ENCODE peak calls at places on chromosomes 3 and 15, in ten cellular contexts. H, U, V, J, L, O, B, N, C and Z are unnamed samples.

GRCh38 chr3:196974661-196975060 is 6.0 kb upstream of the PIGZ start:
- DNase-seq in B (no peak), O (no peak), J (no peak), C (no peak), N (no peak), L (no peak), V (no peak), H (no peak), U (no peak), Z (no peak)

GRCh38 chr15:83282859-83283812 is 1.3 kb downstream of the BNC1 start:
- DNase-seq in V (no peak), H (no peak), N (no peak), B (peak), C (peak), L (peak), O (no peak), J (no peak), U (no peak), Z (no peak)

GRCh38 chr15:31405200-31405929 is 78.7 kb downstream of the KLF13 start:
- DNase-seq in C (no peak), O (no peak), H (no peak), N (no peak), V (no peak), L (no peak), U (no peak), B (no peak), J (no peak), Z (no peak)

GRCh38 chr3:14406336-14406735 is 3.9 kb downstream of the SLC6A6 start:
- DNase-seq in B (no peak), L (no peak), J (no peak), O (no peak), H (no peak), V (no peak), C (no peak), N (no peak), U (no peak), Z (no peak)

GRCh38 chr3:178439504-178439903 is 96.7 kb upstream of the KCNMB2 start:
- DNase-seq in C (no peak), B (peak), V (no peak), H (no peak), J (no peak), U (no peak), N (no peak), L (peak), O (no peak), Z (no peak)

GRCh38 chr3:188299068-188299467 is 145.1 kb downstream of the LPP start:
- DNase-seq in V (no peak), N (no peak), H (no peak), U (no peak), C (no peak), B (no peak), O (no peak), J (no peak), L (no peak), Z (peak)

GRCh38 chr15:37136666-37137065 is 36.3 kb upstream of the MEIS2 start:
- DNase-seq in V (no peak), L (no peak), O (no peak), H (no peak), U (no peak), B (no peak), J (no peak), C (no peak), N (no peak), Z (no peak)

GRCh38 chr3:141383555-141384129 is 15.3 kb downstream of the ZBTB38 start:
- DNase-seq in N (no peak), U (no peak), L (no peak), C (no peak), O (no peak), B (no peak), H (no peak), V (no peak), J (no peak), Z (no peak)

GRCh38 chr3:4856564-4856963 is 122.7 kb upstream of the BHLHE40 start:
- DNase-seq in V (no peak), H (no peak), B (no peak), C (no peak), J (no peak), O (no peak), U (no peak), N (no peak), L (no peak), Z (no peak)

GRCh38 chr3:32975891-32976290 is 24.4 kb downstream of the CCR4 start:
- DNase-seq in V (no peak), L (no peak), J (no peak), B (no peak), O (no peak), U (no peak), N (no peak), C (no peak), H (no peak), Z (no peak)

GRCh38 chr15:30928076-30928475 is 24.4 kb downstream of the FAN1 start:
- DNase-seq in C (no peak), U (no peak), B (no peak), H (no peak), N (no peak), O (no peak), L (no peak), J (no peak), V (no peak), Z (no peak)

GRCh38 chr3:42213417-42213816 is 52.6 kb downstream of the CCK start:
- DNase-seq in V (no peak), B (no peak), U (no peak), O (no peak), N (no peak), J (no peak), H (no peak), L (no peak), C (no peak), Z (no peak)

GRCh38 chr3:171122212-171122611 is 95.7 kb upstream of the SLC2A2 start:
- DNase-seq in V (no peak), L (peak), O (no peak), J (no peak), C (peak), N (no peak), B (no peak), U (no peak), H (no peak), Z (no peak)

GRCh38 chr3:157347577-157348303 is 88.9 kb upstream of the PTX3 start:
- DNase-seq in C (no peak), O (no peak), V (no peak), H (no peak), L (peak), J (no peak), N (no peak), U (no peak), B (no peak), Z (no peak)

GRCh38 chr3:128559486-128560225 is 66.7 kb upstream of the GATA2 start:
- DNase-seq in C (no peak), N (no peak), B (no peak), J (no peak), L (no peak), H (no peak), U (no peak), O (no peak), V (no peak), Z (no peak)

GRCh38 chr3:110895054-110895453 is 176.6 kb upstream of the NECTIN3 start:
- DNase-seq in U (no peak), H (no peak), C (no peak), V (no peak), J (no peak), N (no peak), O (no peak), B (no peak), L (no peak), Z (no peak)

GRCh38 chr15:84598993-84599392 is 1.8 kb upstream of the ZSCAN2 start:
- DNase-seq in H (no peak), U (peak), V (no peak), L (peak), J (no peak), C (peak), N (no peak), B (peak), O (no peak), Z (peak)

GRCh38 chr3:100902572-100902971 is 90.6 kb downstream of the ABI3BP start:
- DNase-seq in C (no peak), U (no peak), O (no peak), J (no peak), N (no peak), B (peak), L (no peak), V (no peak), H (no peak), Z (no peak)

GRCh38 chr3:108528459-108529231 is 18.2 kb upstream of the MYH15 start:
- DNase-seq in O (no peak), C (no peak), V (no peak), H (no peak), L (no peak), J (no peak), B (no peak), U (no peak), N (no peak), Z (no peak)

GRCh38 chr15:101492752-101493692 is 3.5 kb upstream of the PCSK6 start:
- DNase-seq in H (no peak), V (no peak), B (no peak), J (no peak), C (no peak), O (no peak), L (no peak), U (no peak), N (peak), Z (no peak)

GRCh38 chr3:43181202-43181910 is 75.5 kb upstream of the POMGNT2 start:
- DNase-seq in J (peak), H (no peak), N (no peak), O (peak), U (no peak), V (no peak), B (no peak), L (no peak), C (no peak), Z (peak)

GRCh38 chr3:52357151-52358080 is 41.3 kb downstream of the DNAH1 start:
- DNase-seq in N (no peak), O (no peak), U (no peak), C (no peak), J (no peak), B (no peak), H (peak), V (no peak), L (no peak), Z (no peak)

GRCh38 chr3:177563381-177563780 is 366.1 kb upstream of the TBL1XR1 start:
- DNase-seq in L (no peak), N (no peak), C (no peak), V (no peak), J (no peak), U (no peak), O (no peak), H (no peak), B (no peak), Z (no peak)

GRCh38 chr3:126015075-126015474 is 46.1 kb downstream of the ROPN1B start:
- DNase-seq in J (no peak), L (no peak), H (no peak), U (no peak), O (no peak), B (no peak), N (no peak), V (no peak), C (no peak), Z (no peak)